ENCODE peak calls at places on chromosome 17, in seven cellular contexts. Z is neuronal stem cell, H is IMR-90, S is mesenchymal stem cell, D is mesendoderm, P is trophoblast cell, Q is H1. E is an unnamed sample.

GRCh38 chr17:10614536-10615155 is 42.5 kb downstream of the MYH3 start:
- DNase-seq in S (peak; percentile 68), P (peak; percentile 42), Q (no peak), Z (peak; percentile 64), H (peak; percentile 51), D (peak; percentile 79), E (peak; percentile 86)

GRCh38 chr17:60600490-60601431 is 768 bp downstream of the PPM1D start:
- DNase-seq in S (peak; percentile 93), D (peak; percentile 89), P (peak; percentile 74), Z (peak; percentile 65), Q (no peak), H (peak; percentile 85), E (peak; percentile 82)

GRCh38 chr17:1039511-1040215 is 42.7 kb downstream of the TIMM22 start:
- DNase-seq in D (peak; percentile 47), P (peak; percentile 14), S (no peak), H (no peak), Z (no peak), Q (no peak), E (peak; percentile 62)

GRCh38 chr17:80847506-80848230 is 144.0 kb upstream of the CHMP6 start:
- DNase-seq in H (no peak), Q (no peak), P (no peak), Z (no peak), S (no peak), D (no peak), E (no peak)

GRCh38 chr17:50201226-50201854 is at the start of gene COL1A1:
- DNase-seq in P (no peak), S (peak; percentile 88), Z (no peak), H (peak; percentile 90), Q (no peak), D (peak; percentile 21), E (peak; percentile 74)

GRCh38 chr17:56929362-56929969 is 15.6 kb upstream of the TRIM25 start:
- DNase-seq in S (no peak), Q (no peak), P (no peak), H (no peak), D (peak; percentile 68), Z (no peak), E (no peak)

GRCh38 chr17:81094744-81095607 is 60.0 kb downstream of the BAIAP2 start:
- DNase-seq in P (peak; percentile 88), Z (peak; percentile 95), H (peak; percentile 100), D (peak; percentile 97), Q (peak; percentile 73), S (peak; percentile 100), E (peak; percentile 86)

GRCh38 chr17:19937522-19937921 is 40.1 kb downstream of the AKAP10 start:
- DNase-seq in H (peak; percentile 33), S (peak; percentile 38), D (no peak), Z (no peak), Q (no peak), P (peak; percentile 20), E (no peak)

GRCh38 chr17:74750327-74751069 is 2.1 kb downstream of the NHERF1 start:
- DNase-seq in Z (no peak), Q (no peak), D (no peak), H (no peak), S (no peak), P (no peak), E (no peak)

GRCh38 chr17:35192708-35193107 is 1.5 kb downstream of the SLC35G3 start:
- DNase-seq in Q (no peak), D (no peak), H (no peak), Z (no peak), P (no peak), S (no peak), E (no peak)

GRCh38 chr17:50763716-50764450 is 3.4 kb downstream of the ANKRD40CL start:
- DNase-seq in D (peak; percentile 43), P (peak; percentile 90), Q (no peak), S (no peak), H (no peak), Z (no peak), E (no peak)

GRCh38 chr17:12987120-12987519 is 30.7 kb downstream of the ELAC2 start:
- DNase-seq in D (peak; percentile 32), H (no peak), Z (no peak), Q (no peak), S (no peak), P (no peak), E (peak; percentile 64)

GRCh38 chr17:78973196-78973595 is 6.5 kb downstream of the LGALS3BP start:
- DNase-seq in H (no peak), S (no peak), P (peak; percentile 53), Z (peak; percentile 29), Q (no peak), D (peak; percentile 65), E (peak; percentile 72)

GRCh38 chr17:42608692-42609181 is 437 bp downstream of the RETREG3 start:
- DNase-seq in H (no peak), D (no peak), Z (no peak), S (no peak), Q (no peak), P (no peak), E (no peak)

GRCh38 chr17:73179878-73180277 is 13.0 kb upstream of the COG1 start:
- DNase-seq in H (no peak), S (no peak), D (no peak), Z (no peak), P (no peak), Q (no peak), E (no peak)

GRCh38 chr17:42804918-42805367 is 6.3 kb downstream of the CNTD1 start:
- DNase-seq in H (peak; percentile 13), S (peak; percentile 46), Q (no peak), P (no peak), D (no peak), Z (no peak), E (no peak)

GRCh38 chr17:15891348-15891747 is 53.6 kb upstream of the ADORA2B start:
- DNase-seq in D (no peak), Z (no peak), H (peak; percentile 53), P (no peak), Q (no peak), S (peak; percentile 29), E (no peak)

GRCh38 chr17:32855620-32856019 is 21.3 kb downstream of the MYO1D start:
- DNase-seq in Q (no peak), H (no peak), S (no peak), D (no peak), Z (no peak), P (no peak), E (no peak)

GRCh38 chr17:27340575-27340974 is 46.7 kb downstream of the WSB1 start:
- DNase-seq in P (no peak), H (no peak), S (no peak), Q (no peak), Z (no peak), D (no peak), E (no peak)
- H3K18ac ChIP-seq in P (no peak overlapping the region), H (no peak overlapping the region), S (no peak overlapping the region), Q (no peak overlapping the region), Z (no peak overlapping the region), D (peak overlapping the region; percentile 11), E (no peak overlapping the region)

GRCh38 chr17:82289822-82290541 is 16.5 kb upstream of the CSNK1D start:
- DNase-seq in Q (no peak), D (no peak), P (no peak), H (no peak), S (no peak), Z (no peak), E (no peak)

GRCh38 chr17:82288602-82288927 is 15.1 kb upstream of the CSNK1D start:
- DNase-seq in Q (no peak), Z (no peak), S (no peak), H (no peak), D (no peak), P (no peak), E (no peak)

GRCh38 chr17:82294086-82294773 is 20.7 kb upstream of the CSNK1D start:
- DNase-seq in Z (no peak), D (no peak), Q (no peak), H (peak; percentile 36), P (no peak), S (peak; percentile 62), E (no peak)

GRCh38 chr17:82292251-82293154 is 19.0 kb upstream of the CSNK1D start:
- DNase-seq in Q (peak; percentile 92), H (peak; percentile 98), P (peak; percentile 98), Z (peak; percentile 96), D (peak; percentile 99), S (peak; percentile 99), E (peak; percentile 100)

GRCh38 chr17:82291582-82292250 is 18.2 kb upstream of the CSNK1D start:
- DNase-seq in Z (no peak), P (no peak), Q (no peak), D (no peak), S (no peak), H (no peak), E (no peak)
- H3K9ac ChIP-seq in Z (no peak overlapping the region), P (no peak overlapping the region), Q (no peak overlapping the region), D (peak overlapping the region; percentile 64), S (peak overlapping the region; percentile 88), H (no peak overlapping the region), E (peak overlapping the region; percentile 57)

DNA sequence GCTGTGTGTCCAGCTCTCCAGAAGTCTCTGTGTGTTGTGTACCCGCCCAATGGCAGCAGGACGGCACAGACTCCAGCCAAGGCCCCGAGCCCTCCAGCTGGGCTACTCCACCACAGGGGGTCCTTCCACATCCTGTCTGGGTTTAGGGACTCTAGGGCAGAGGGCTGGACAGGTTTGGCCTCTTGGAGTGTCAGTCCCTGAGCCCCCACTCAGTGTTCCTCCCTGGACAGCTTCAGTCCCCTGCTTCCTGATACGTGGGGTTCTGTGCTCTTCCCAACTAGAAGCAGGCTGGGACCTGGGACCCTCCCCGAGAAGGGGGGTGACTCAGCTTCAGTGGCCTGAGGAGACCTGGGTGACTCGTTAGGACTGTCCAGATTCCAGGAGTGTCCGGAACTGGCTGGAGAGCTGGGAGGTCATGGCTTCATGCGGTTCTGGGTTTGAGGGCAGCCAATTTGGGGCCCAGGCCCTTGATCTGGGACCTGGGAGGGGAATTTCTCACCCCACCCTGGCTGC is 4.2 kb downstream of the CDK3 start:
- DNase-seq in Q (no peak), D (no peak), P (peak; percentile 61), H (peak; percentile 58), S (no peak), Z (no peak), E (no peak)
- H3K18ac ChIP-seq in Q (no peak overlapping the region), D (no peak overlapping the region), P (no peak overlapping the region), H (no peak overlapping the region), S (no peak overlapping the region), Z (no peak overlapping the region), E (no peak overlapping the region)

GRCh38 chr17:30520436-30520835 is 43.2 kb downstream of the GOSR1 start:
- DNase-seq in Q (no peak), D (no peak), S (peak; percentile 43), Z (no peak), P (no peak), H (peak; percentile 63), E (no peak)

GRCh38 chr17:30519166-30519565 is 42.0 kb downstream of the GOSR1 start:
- DNase-seq in Z (no peak), S (no peak), D (no peak), H (no peak), Q (no peak), P (no peak), E (no peak)

GRCh38 chr17:30521766-30522165 is 44.6 kb downstream of the GOSR1 start:
- DNase-seq in Q (no peak), D (no peak), S (no peak), H (no peak), Z (no peak), P (no peak), E (no peak)

GRCh38 chr17:30519707-30520106 is 42.5 kb downstream of the GOSR1 start:
- DNase-seq in S (peak; percentile 91), D (peak; percentile 8), H (peak; percentile 91), Z (no peak), Q (no peak), P (no peak), E (no peak)

DNA sequence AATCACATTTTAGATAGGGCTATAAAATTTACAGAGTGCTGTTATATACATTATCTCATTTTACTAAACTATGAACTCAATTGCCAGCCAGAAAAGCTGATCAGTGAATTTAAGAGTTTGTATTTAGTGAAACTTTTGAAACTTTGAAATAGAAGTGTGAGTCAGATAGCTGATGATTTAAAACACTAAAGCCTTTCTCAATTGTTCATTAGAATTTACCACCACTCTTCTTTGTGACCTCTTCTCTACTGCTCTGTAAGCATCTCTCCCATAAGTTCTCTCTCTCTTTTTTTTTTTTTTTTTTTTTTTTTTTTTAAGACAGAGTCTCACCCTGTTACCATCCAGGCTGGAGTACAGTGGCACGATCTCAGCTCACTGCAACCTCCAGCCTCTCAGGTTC is 43.7 kb downstream of the GOSR1 start:
- DNase-seq in Q (no peak), Z (no peak), H (no peak), D (no peak), S (peak; percentile 9), P (no peak), E (no peak)
- H3K9ac ChIP-seq in Q (no peak overlapping the region), Z (no peak overlapping the region), H (no peak overlapping the region), D (no peak overlapping the region), S (peak overlapping the region; percentile 92), P (no peak overlapping the region), E (no peak overlapping the region)